ENCODE peak calls at places on chromosomes 16 and 17, in seven cellular contexts. One of them, this sample, is unnamed.

GRCh38 chr17:80252871-80253270 is 7.8 kb upstream of the RNF213 start:
- DNase-seq in WERI-Rb-1: peak; percentile 92
- DNase-seq in PC-3: peak; percentile 83
- DNase-seq in colonic mucosa: peak; percentile 82
- DNase-seq in lung: peak; percentile 76
- DNase-seq in foreskin fibroblast: peak; percentile 33
- DNase-seq in mesothelial cell of epicardium: no peak
- DNase-seq in this sample: no peak

GRCh38 chr16:88035292-88035691 is 84.1 kb downstream of the BANP start:
- DNase-seq in WERI-Rb-1: no peak
- DNase-seq in PC-3: no peak
- DNase-seq in colonic mucosa: no peak
- DNase-seq in lung: no peak
- DNase-seq in foreskin fibroblast: no peak
- DNase-seq in mesothelial cell of epicardium: no peak
- DNase-seq in this sample: no peak

GRCh38 chr17:56173958-56174357 is 20.7 kb downstream of the ANKFN1 start:
- DNase-seq in WERI-Rb-1: peak; percentile 22
- DNase-seq in PC-3: no peak
- DNase-seq in colonic mucosa: no peak
- DNase-seq in lung: no peak
- DNase-seq in foreskin fibroblast: no peak
- DNase-seq in mesothelial cell of epicardium: no peak
- DNase-seq in this sample: no peak

GRCh38 chr16:24036614-24037013 is 200.8 kb downstream of the PRKCB start:
- DNase-seq in WERI-Rb-1: peak; percentile 43
- DNase-seq in PC-3: peak; percentile 55
- DNase-seq in colonic mucosa: peak; percentile 48
- DNase-seq in lung: peak; percentile 32
- DNase-seq in foreskin fibroblast: peak; percentile 62
- DNase-seq in mesothelial cell of epicardium: no peak
- DNase-seq in this sample: no peak

GRCh38 chr17:73492802-73493139 is 151.5 kb downstream of the SDK2 start:
- DNase-seq in WERI-Rb-1: no peak
- DNase-seq in PC-3: no peak
- DNase-seq in colonic mucosa: no peak
- DNase-seq in lung: no peak
- DNase-seq in foreskin fibroblast: no peak
- DNase-seq in mesothelial cell of epicardium: peak; percentile 56
- DNase-seq in this sample: no peak

GRCh38 chr17:54530398-54530797 is 370.3 kb upstream of the TOM1L1 start:
- DNase-seq in WERI-Rb-1: no peak
- DNase-seq in PC-3: no peak
- DNase-seq in colonic mucosa: no peak
- DNase-seq in lung: no peak
- DNase-seq in foreskin fibroblast: no peak
- DNase-seq in mesothelial cell of epicardium: no peak
- DNase-seq in this sample: no peak

GRCh38 chr17:66411498-66411897 is 109.1 kb downstream of the PRKCA start:
- DNase-seq in WERI-Rb-1: no peak
- DNase-seq in PC-3: no peak
- DNase-seq in colonic mucosa: no peak
- DNase-seq in lung: no peak
- DNase-seq in foreskin fibroblast: no peak
- DNase-seq in mesothelial cell of epicardium: no peak
- DNase-seq in this sample: no peak

GRCh38 chr17:79045001-79045729 is 21.2 kb downstream of the C1QTNF1 start:
- DNase-seq in WERI-Rb-1: no peak
- DNase-seq in PC-3: no peak
- DNase-seq in colonic mucosa: no peak
- DNase-seq in lung: no peak
- DNase-seq in foreskin fibroblast: no peak
- DNase-seq in mesothelial cell of epicardium: no peak
- DNase-seq in this sample: no peak

GRCh38 chr17:19780846-19781245 is 32.7 kb upstream of the ALDH3A1 start:
- DNase-seq in WERI-Rb-1: no peak
- DNase-seq in PC-3: no peak
- DNase-seq in colonic mucosa: no peak
- DNase-seq in lung: no peak
- DNase-seq in foreskin fibroblast: no peak
- DNase-seq in mesothelial cell of epicardium: no peak
- DNase-seq in this sample: no peak

GRCh38 chr17:77596491-77597420 is 361.7 kb upstream of the TNRC6C start:
- DNase-seq in WERI-Rb-1: no peak
- DNase-seq in PC-3: no peak
- DNase-seq in colonic mucosa: no peak
- DNase-seq in lung: no peak
- DNase-seq in foreskin fibroblast: no peak
- DNase-seq in mesothelial cell of epicardium: no peak
- DNase-seq in this sample: no peak

GRCh38 chr17:146546-146945 is 9.2 kb downstream of the SCGB1C2 start:
- DNase-seq in WERI-Rb-1: no peak
- DNase-seq in PC-3: no peak
- DNase-seq in colonic mucosa: peak; percentile 7
- DNase-seq in lung: no peak
- DNase-seq in foreskin fibroblast: no peak
- DNase-seq in mesothelial cell of epicardium: no peak
- DNase-seq in this sample: no peak

GRCh38 chr17:66087073-66087472 is 104.9 kb downstream of the CEP112 start:
- DNase-seq in WERI-Rb-1: no peak
- DNase-seq in PC-3: no peak
- DNase-seq in colonic mucosa: no peak
- DNase-seq in lung: no peak
- DNase-seq in foreskin fibroblast: peak; percentile 47
- DNase-seq in mesothelial cell of epicardium: no peak
- DNase-seq in this sample: no peak

GRCh38 chr16:68978303-68978954 is 127.0 kb upstream of the HAS3 start:
- DNase-seq in WERI-Rb-1: no peak
- DNase-seq in PC-3: no peak
- DNase-seq in colonic mucosa: no peak
- DNase-seq in lung: no peak
- DNase-seq in foreskin fibroblast: no peak
- DNase-seq in mesothelial cell of epicardium: no peak
- DNase-seq in this sample: no peak

GRCh38 chr16:10981697-10982216 is 37.4 kb downstream of the CLEC16A start:
- DNase-seq in WERI-Rb-1: peak; percentile 69
- DNase-seq in PC-3: peak; percentile 33
- DNase-seq in colonic mucosa: no peak
- DNase-seq in lung: no peak
- DNase-seq in foreskin fibroblast: no peak
- DNase-seq in mesothelial cell of epicardium: no peak
- DNase-seq in this sample: no peak

GRCh38 chr16:59698341-59698979 is 964.3 kb upstream of the GOT2 start:
- DNase-seq in WERI-Rb-1: peak; percentile 9
- DNase-seq in PC-3: peak; percentile 19
- DNase-seq in colonic mucosa: no peak
- DNase-seq in lung: no peak
- DNase-seq in foreskin fibroblast: peak; percentile 68
- DNase-seq in mesothelial cell of epicardium: no peak
- DNase-seq in this sample: no peak

GRCh38 chr17:36152639-36153120 is 23.8 kb downstream of the TBC1D3B start:
- DNase-seq in WERI-Rb-1: no peak
- DNase-seq in PC-3: no peak
- DNase-seq in colonic mucosa: no peak
- DNase-seq in lung: no peak
- DNase-seq in foreskin fibroblast: peak; percentile 11
- DNase-seq in mesothelial cell of epicardium: no peak
- DNase-seq in this sample: no peak
- TF ChIP-seq CTCF in WERI-Rb-1: no peak
- TF ChIP-seq CTCF in PC-3: no peak
- TF ChIP-seq CTCF in colonic mucosa: no peak
- TF ChIP-seq CTCF in lung: no peak
- TF ChIP-seq CTCF in foreskin fibroblast: no peak
- TF ChIP-seq CTCF in mesothelial cell of epicardium: no peak
- TF ChIP-seq CTCF in this sample: no peak

GRCh38 chr17:75289122-75289831 is at the start of gene SLC25A19:
- DNase-seq in WERI-Rb-1: peak; percentile 100
- DNase-seq in PC-3: peak; percentile 99
- DNase-seq in colonic mucosa: peak; percentile 98
- DNase-seq in lung: peak; percentile 98
- DNase-seq in foreskin fibroblast: peak; percentile 100
- DNase-seq in mesothelial cell of epicardium: peak; percentile 95
- DNase-seq in this sample: peak; percentile 98

GRCh38 chr17:75288784-75289121 is 480 bp downstream of the SLC25A19 start:
- DNase-seq in WERI-Rb-1: peak; percentile 87
- DNase-seq in PC-3: peak; percentile 68
- DNase-seq in colonic mucosa: peak; percentile 75
- DNase-seq in lung: peak; percentile 61
- DNase-seq in foreskin fibroblast: no peak
- DNase-seq in mesothelial cell of epicardium: no peak
- DNase-seq in this sample: no peak

GRCh38 chr17:75287221-75287620 is 2.0 kb downstream of the SLC25A19 start:
- DNase-seq in WERI-Rb-1: no peak
- DNase-seq in PC-3: no peak
- DNase-seq in colonic mucosa: no peak
- DNase-seq in lung: no peak
- DNase-seq in foreskin fibroblast: no peak
- DNase-seq in mesothelial cell of epicardium: no peak
- DNase-seq in this sample: no peak

GRCh38 chr17:75288359-75288758 is 874 bp downstream of the SLC25A19 start:
- DNase-seq in WERI-Rb-1: no peak
- DNase-seq in PC-3: no peak
- DNase-seq in colonic mucosa: no peak
- DNase-seq in lung: no peak
- DNase-seq in foreskin fibroblast: no peak
- DNase-seq in mesothelial cell of epicardium: no peak
- DNase-seq in this sample: no peak

DNA sequence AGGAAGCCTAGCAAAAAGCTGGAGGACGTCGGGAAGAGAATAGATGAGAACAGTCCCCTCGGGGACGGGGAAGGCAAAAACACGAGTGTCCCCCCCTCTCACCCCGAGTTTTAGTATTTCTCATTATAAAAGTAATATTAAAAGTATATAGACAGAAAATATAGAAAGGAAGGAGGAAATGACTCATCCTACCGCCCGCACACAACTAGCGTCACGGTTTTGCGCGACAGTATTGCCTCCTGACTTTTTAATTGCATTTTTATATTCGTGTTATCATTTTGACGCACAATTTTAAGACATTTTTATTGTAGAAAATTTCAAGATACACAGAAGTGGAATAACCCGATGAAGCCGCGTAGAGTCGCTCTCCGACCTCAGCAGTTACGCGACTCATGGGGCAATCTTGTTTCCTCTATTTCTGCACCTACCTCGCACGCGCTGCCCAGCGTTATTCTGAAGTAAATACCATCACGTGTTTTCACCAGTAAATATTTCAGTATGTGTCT is 652 bp upstream of the SLC25A19 start:
- DNase-seq in WERI-Rb-1: no peak
- DNase-seq in PC-3: peak; percentile 59
- DNase-seq in colonic mucosa: peak; percentile 64
- DNase-seq in lung: no peak
- DNase-seq in foreskin fibroblast: peak; percentile 86
- DNase-seq in mesothelial cell of epicardium: no peak
- DNase-seq in this sample: no peak
- TF ChIP-seq CTCF in WERI-Rb-1: no peak
- TF ChIP-seq CTCF in PC-3: peak; percentile 36
- TF ChIP-seq CTCF in colonic mucosa: peak; percentile 19
- TF ChIP-seq CTCF in lung: no peak
- TF ChIP-seq CTCF in foreskin fibroblast: no peak
- TF ChIP-seq CTCF in mesothelial cell of epicardium: no peak
- TF ChIP-seq CTCF in this sample: no peak

DNA sequence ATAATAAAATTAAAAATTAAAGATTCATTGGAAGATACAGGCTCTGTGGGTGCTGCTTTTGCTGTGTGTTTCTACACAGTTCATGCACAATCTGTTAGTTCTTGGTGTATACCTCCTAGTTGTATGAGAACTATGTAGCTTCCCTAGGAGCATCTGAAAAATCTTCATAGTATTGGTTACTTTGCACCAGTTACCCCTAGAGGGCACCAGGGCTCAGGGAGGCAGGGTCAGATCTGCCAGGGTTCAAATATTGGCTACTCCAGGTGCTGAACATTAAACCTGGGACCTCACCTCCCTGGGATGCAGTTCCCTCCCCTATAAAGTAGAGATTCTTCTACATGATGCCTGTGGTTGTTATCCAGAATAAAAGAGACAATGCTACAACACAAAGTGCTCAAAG is 583.0 kb upstream of the CDH11 start:
- DNase-seq in WERI-Rb-1: peak; percentile 19
- DNase-seq in PC-3: no peak
- DNase-seq in colonic mucosa: no peak
- DNase-seq in lung: no peak
- DNase-seq in foreskin fibroblast: no peak
- DNase-seq in mesothelial cell of epicardium: no peak
- DNase-seq in this sample: no peak
- TF ChIP-seq CTCF in WERI-Rb-1: peak; percentile 31
- TF ChIP-seq CTCF in PC-3: peak; percentile 49
- TF ChIP-seq CTCF in colonic mucosa: no peak
- TF ChIP-seq CTCF in lung: no peak
- TF ChIP-seq CTCF in foreskin fibroblast: peak; percentile 38
- TF ChIP-seq CTCF in mesothelial cell of epicardium: no peak
- TF ChIP-seq CTCF in this sample: peak; percentile 33

GRCh38 chr17:31068291-31068690 is 26.5 kb upstream of the NF1 start:
- DNase-seq in WERI-Rb-1: peak; percentile 68
- DNase-seq in PC-3: peak; percentile 31
- DNase-seq in colonic mucosa: peak; percentile 64
- DNase-seq in lung: no peak
- DNase-seq in foreskin fibroblast: peak; percentile 42
- DNase-seq in mesothelial cell of epicardium: no peak
- DNase-seq in this sample: no peak
- TF ChIP-seq CTCF in WERI-Rb-1: peak; percentile 69
- TF ChIP-seq CTCF in PC-3: peak; percentile 46
- TF ChIP-seq CTCF in colonic mucosa: no peak
- TF ChIP-seq CTCF in lung: peak; percentile 27
- TF ChIP-seq CTCF in foreskin fibroblast: peak; percentile 19
- TF ChIP-seq CTCF in mesothelial cell of epicardium: no peak
- TF ChIP-seq CTCF in this sample: peak; percentile 48

DNA sequence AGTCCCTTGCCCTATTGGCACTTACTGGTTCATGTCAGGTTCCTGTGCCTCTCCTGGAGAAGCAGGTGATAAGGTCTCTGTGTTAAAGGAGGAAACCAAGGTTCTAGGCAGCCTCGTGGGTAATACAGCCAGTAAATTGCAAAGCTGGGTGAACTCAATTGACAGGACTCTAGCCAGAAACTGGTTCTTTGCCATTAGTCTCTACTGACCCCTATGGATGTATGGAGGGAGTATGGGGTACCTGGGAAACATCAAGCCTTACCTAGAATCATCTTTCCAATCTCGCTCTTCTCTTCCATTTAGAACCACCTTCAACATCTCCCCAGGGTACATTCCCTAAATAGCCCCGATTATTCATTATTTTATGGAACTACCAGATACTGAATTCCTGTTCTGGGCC is 169.3 kb downstream of the CDH13 start:
- DNase-seq in WERI-Rb-1: no peak
- DNase-seq in PC-3: no peak
- DNase-seq in colonic mucosa: no peak
- DNase-seq in lung: no peak
- DNase-seq in foreskin fibroblast: no peak
- DNase-seq in mesothelial cell of epicardium: no peak
- DNase-seq in this sample: no peak
- TF ChIP-seq CTCF in WERI-Rb-1: peak; percentile 16
- TF ChIP-seq CTCF in PC-3: no peak
- TF ChIP-seq CTCF in colonic mucosa: no peak
- TF ChIP-seq CTCF in lung: no peak
- TF ChIP-seq CTCF in foreskin fibroblast: no peak
- TF ChIP-seq CTCF in mesothelial cell of epicardium: no peak
- TF ChIP-seq CTCF in this sample: peak; percentile 7

DNA sequence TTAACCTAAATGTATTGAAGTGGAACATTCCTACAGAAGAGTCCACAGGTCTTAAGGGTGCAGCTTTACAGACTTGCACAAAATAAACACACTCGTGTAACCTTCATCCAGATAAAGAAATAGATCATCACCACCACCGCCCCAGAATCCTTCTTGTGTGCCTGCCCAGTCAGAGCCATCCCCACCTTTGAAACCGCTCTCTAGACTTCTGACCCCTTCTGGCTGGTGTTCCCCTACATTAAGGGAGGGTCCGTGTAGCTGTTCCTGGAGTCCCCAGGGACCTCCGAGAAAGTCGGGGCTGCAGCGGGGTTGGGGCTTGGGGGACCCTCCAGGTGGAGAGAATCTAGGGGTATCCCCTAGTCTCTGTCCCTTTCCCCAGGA is 9.4 kb downstream of the TBX4 start:
- DNase-seq in WERI-Rb-1: no peak
- DNase-seq in PC-3: no peak
- DNase-seq in colonic mucosa: peak; percentile 50
- DNase-seq in lung: no peak
- DNase-seq in foreskin fibroblast: peak; percentile 48
- DNase-seq in mesothelial cell of epicardium: no peak
- DNase-seq in this sample: no peak
- TF ChIP-seq CTCF in WERI-Rb-1: no peak
- TF ChIP-seq CTCF in PC-3: no peak
- TF ChIP-seq CTCF in colonic mucosa: no peak
- TF ChIP-seq CTCF in lung: no peak
- TF ChIP-seq CTCF in foreskin fibroblast: no peak
- TF ChIP-seq CTCF in mesothelial cell of epicardium: no peak
- TF ChIP-seq CTCF in this sample: no peak